ENCODE peak calls at places on chromosome 10, in eight cellular contexts. R is A549; C is mesendoderm; Y is tibial nerve; V is lung; Z is ascending aorta; Q is naive thymus-derived CD4-positive, alpha-beta T cell; A is GM23248. I is an unnamed sample. For H3K4me1, the result is how much of the 10 kb centered on the place peaks cover.

GRCh38 chr10:60298408-60299389 is 91.0 kb downstream of the ANK3 start:
- DNase-seq in C (no peak), A (no peak), V (no peak), Z (no peak), Q (no peak), R (no peak), Y (no peak), I (no peak)

GRCh38 chr10:83666762-83667161 is 472.5 kb upstream of the GHITM start:
- DNase-seq in Q (no peak), Z (no peak), A (no peak), C (no peak), Y (no peak), R (no peak), V (no peak), I (no peak)

GRCh38 chr10:127243490-127244272 is 47.3 kb upstream of the INSYN2A start:
- DNase-seq in V (no peak), R (peak), A (peak), C (peak), Z (no peak), Q (no peak), Y (no peak), I (no peak)

GRCh38 chr10:103895458-103896186 is 22.4 kb downstream of the STN1 start:
- DNase-seq in V (no peak), Q (no peak), R (peak), A (peak), C (no peak), Z (peak), Y (no peak), I (no peak)

GRCh38 chr10:71836594-71836970 is 14.5 kb downstream of the PSAP start:
- DNase-seq in Y (no peak), C (no peak), R (no peak), V (no peak), Q (no peak), A (no peak), Z (no peak), I (no peak)

GRCh38 chr10:110566472-110567200 is 859 bp upstream of the SMC3 start:
- DNase-seq in Z (no peak), R (no peak), C (peak), A (peak), V (no peak), Y (no peak), Q (no peak), I (no peak)

GRCh38 chr10:129853236-129853946 is 110.7 kb downstream of the EBF3 start:
- DNase-seq in Q (no peak), R (peak), Z (no peak), V (no peak), Y (no peak), A (peak), C (peak), I (no peak)

GRCh38 chr10:84540022-84540616 is 211.7 kb downstream of the CCSER2 start:
- DNase-seq in R (peak), V (no peak), Q (no peak), A (peak), C (peak), Y (no peak), Z (no peak), I (no peak)

GRCh38 chr10:4781955-4782354 is 44.1 kb upstream of the AKR1E2 start:
- DNase-seq in A (no peak), R (no peak), C (no peak), Q (no peak), Z (no peak), Y (no peak), V (no peak), I (no peak)

GRCh38 chr10:118241229-118242137 is 100.6 kb downstream of the FAM204A start:
- DNase-seq in Z (peak), A (peak), Y (peak), Q (peak), V (peak), C (peak), R (peak), I (peak)

GRCh38 chr10:80966326-80966986 is 428.8 kb downstream of the SH2D4B start:
- DNase-seq in R (no peak), Q (no peak), V (no peak), A (no peak), Z (no peak), C (peak), Y (no peak), I (no peak)

GRCh38 chr10:132704008-132704814 is 81.7 kb downstream of the NKX6-2 start:
- DNase-seq in C (no peak), Y (no peak), Z (peak), Q (no peak), V (no peak), R (no peak), A (no peak), I (no peak)

GRCh38 chr10:119526149-119526548 is 16.4 kb downstream of the RGS10 start:
- DNase-seq in Q (no peak), R (no peak), V (no peak), Z (no peak), A (no peak), Y (no peak), C (no peak), I (no peak)
- H3K27ac ChIP-seq in Q (peak), R (no peak), V (no peak), Z (no peak), A (no peak), Y (no peak), C (no peak), I (no peak)

GRCh38 chr10:122051609-122052385 is 62.8 kb downstream of the TACC2 start:
- DNase-seq in C (peak), Y (peak), A (peak), Q (no peak), Z (peak), R (peak), V (peak), I (no peak)

GRCh38 chr10:122055252-122055651 is 66.3 kb downstream of the TACC2 start:
- DNase-seq in A (no peak), V (no peak), Q (no peak), R (no peak), Y (no peak), Z (no peak), C (no peak), I (no peak)

GRCh38 chr10:122052702-122053101 is 63.7 kb downstream of the TACC2 start:
- DNase-seq in Z (no peak), V (no peak), Y (no peak), A (peak), Q (no peak), R (no peak), C (no peak), I (no peak)

GRCh38 chr10:122054046-122055025 is 65.4 kb downstream of the TACC2 start:
- DNase-seq in C (peak), Q (no peak), Y (peak), Z (peak), V (peak), R (peak), A (peak), I (no peak)

DNA sequence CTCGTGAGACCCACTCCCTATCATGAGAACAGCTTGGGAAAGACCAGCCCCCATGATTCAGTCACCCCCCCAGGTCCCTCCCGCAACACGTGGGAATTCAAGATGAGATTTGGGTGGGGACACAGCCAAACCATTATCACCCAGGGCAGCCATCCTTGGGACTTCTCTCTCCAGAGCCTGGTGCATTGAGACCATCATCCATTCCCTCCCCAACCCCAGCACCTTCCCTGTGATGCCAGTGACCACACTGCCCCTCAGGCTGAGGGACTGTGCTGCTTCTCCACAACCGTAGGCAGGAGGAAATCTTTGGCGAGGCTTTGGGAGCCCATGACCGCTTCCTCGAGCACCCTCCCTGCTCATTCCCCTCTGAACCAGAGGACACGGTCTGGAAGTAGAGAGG is 64.4 kb downstream of the TACC2 start:
- DNase-seq in R (no peak), Y (no peak), Z (no peak), Q (no peak), C (no peak), A (no peak), V (no peak), I (no peak)
- H3K4me1 ChIP-seq in R (under half), Y (under half), Z (under half), Q (under half), C (under half), A (under half), V (under half), I (under half)

GRCh38 chr10:3074145-3074665 is 6.9 kb downstream of the PFKP start:
- DNase-seq in Q (no peak), R (no peak), Y (no peak), C (no peak), V (no peak), A (no peak), Z (no peak), I (no peak)
- H3K4me3 ChIP-seq in Q (no peak), R (no peak), Y (no peak), C (no peak), V (no peak), A (no peak), Z (no peak), I (no peak)

GRCh38 chr10:29948971-29949370 is 110.4 kb downstream of the JCAD start:
- DNase-seq in Z (peak), A (peak), C (no peak), Y (no peak), R (no peak), Q (no peak), V (no peak), I (no peak)

GRCh38 chr10:29947701-29948060 is 111.7 kb downstream of the JCAD start:
- DNase-seq in Z (peak), C (peak), V (no peak), R (no peak), A (no peak), Q (no peak), Y (no peak), I (no peak)

GRCh38 chr10:29951441-29951931 is 107.9 kb downstream of the JCAD start:
- DNase-seq in Q (no peak), A (no peak), C (no peak), Y (no peak), R (no peak), V (no peak), Z (peak), I (no peak)

GRCh38 chr10:29950391-29950790 is 109.0 kb downstream of the JCAD start:
- DNase-seq in Z (peak), Q (no peak), R (no peak), C (no peak), Y (no peak), V (no peak), A (no peak), I (no peak)

DNA sequence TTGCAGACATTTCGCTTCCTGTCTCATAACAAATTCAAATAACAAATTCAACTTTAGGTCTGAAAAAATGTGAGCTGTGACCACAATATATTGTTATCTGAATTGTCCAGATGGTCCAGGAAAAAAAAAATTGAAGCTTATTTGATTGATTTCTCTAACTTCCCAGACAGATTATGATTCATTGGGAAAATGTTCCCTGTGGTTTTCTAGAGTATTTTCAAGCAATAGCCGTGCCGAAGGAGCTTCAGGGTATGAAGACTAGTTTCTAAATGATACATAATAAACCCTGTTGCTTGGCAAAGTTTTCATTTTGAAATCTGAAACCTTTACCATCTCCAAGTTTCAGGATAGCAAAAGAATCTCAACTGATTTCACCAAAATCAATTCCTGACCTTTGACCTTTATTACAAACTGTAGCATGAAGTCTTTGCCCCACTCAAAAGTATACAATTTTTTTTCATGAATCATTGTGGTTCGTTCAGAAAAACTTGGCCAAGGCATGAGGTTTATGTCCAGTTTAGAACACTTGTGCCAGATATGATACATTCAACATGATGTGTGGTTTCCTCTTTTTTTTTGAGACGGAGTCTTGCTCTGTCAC is 109.9 kb downstream of the JCAD start:
- DNase-seq in A (peak), C (no peak), Q (no peak), R (peak), Y (no peak), Z (peak), V (no peak), I (no peak)
- H3K27ac ChIP-seq in A (peak), C (no peak), Q (no peak), R (peak), Y (no peak), Z (peak), V (peak), I (peak)

DNA sequence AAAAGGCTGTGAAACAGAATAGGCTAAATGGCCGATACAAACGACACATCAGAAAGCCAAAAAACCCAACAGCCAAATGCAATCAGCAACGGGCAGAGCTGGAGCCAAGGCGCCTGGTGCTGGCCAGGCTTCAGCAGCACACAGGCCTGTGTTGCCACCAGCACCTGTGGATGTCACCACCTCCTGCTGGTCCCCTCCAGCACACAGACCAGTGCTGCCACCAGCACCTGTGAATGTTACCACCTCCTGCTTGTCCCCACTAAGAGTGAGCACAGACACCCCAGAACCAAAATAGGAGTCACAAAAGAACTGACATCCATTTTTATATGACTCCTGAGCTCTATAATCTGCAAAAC is 42.1 kb downstream of the SORBS1 start:
- DNase-seq in A (no peak), Q (no peak), Y (no peak), Z (no peak), C (no peak), R (no peak), V (no peak), I (no peak)
- H3K4me1 ChIP-seq in A (under half), Q (under half), Y (under half), Z (half or more), C (under half), R (under half), V (under half), I (half or more)

DNA sequence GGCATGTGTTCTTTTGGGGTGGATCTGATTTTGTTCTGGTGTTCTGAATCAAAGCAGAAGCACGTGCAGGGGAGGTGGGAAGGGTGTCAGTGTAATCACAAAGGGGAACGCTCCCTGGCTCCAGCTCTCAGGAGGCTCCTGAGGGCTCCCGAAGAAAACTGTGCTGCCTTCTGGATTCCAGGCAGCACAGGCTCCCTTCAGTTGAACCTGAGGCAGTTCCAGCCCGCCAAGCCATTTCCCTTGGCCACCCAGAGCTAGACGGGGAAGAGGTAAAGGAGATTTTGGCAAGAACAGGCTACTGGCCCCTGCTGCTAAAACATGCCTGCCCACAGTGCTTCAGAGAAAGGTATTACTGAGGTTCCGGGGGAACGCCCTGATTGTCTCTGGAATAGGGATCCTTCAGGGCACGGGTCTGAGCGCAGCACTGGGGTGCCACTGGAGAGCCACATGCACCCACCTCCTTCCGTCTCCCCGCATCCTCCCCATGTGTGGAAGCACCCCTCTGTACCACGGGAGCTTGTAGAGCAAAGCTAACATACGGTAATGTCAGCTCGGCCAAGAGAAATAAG is 247.3 kb downstream of the BAMBI start:
- DNase-seq in A (no peak), C (no peak), Q (no peak), V (no peak), Y (no peak), R (no peak), Z (no peak), I (no peak)
- H3K4me3 ChIP-seq in A (no peak), C (no peak), Q (no peak), V (no peak), Y (no peak), R (no peak), Z (no peak), I (peak)

GRCh38 chr10:51888263-51888662 is 188.9 kb upstream of the CSTF2T start:
- DNase-seq in A (peak), C (no peak), R (no peak), Y (no peak), V (no peak), Q (no peak), Z (no peak), I (no peak)

GRCh38 chr10:51881213-51881612 is 181.8 kb upstream of the CSTF2T start:
- DNase-seq in A (no peak), Z (no peak), C (no peak), Y (no peak), Q (no peak), V (no peak), R (no peak), I (no peak)

GRCh38 chr10:51892313-51892712 is 192.9 kb upstream of the CSTF2T start:
- DNase-seq in Z (no peak), V (no peak), A (no peak), C (no peak), R (no peak), Q (no peak), Y (no peak), I (no peak)

DNA sequence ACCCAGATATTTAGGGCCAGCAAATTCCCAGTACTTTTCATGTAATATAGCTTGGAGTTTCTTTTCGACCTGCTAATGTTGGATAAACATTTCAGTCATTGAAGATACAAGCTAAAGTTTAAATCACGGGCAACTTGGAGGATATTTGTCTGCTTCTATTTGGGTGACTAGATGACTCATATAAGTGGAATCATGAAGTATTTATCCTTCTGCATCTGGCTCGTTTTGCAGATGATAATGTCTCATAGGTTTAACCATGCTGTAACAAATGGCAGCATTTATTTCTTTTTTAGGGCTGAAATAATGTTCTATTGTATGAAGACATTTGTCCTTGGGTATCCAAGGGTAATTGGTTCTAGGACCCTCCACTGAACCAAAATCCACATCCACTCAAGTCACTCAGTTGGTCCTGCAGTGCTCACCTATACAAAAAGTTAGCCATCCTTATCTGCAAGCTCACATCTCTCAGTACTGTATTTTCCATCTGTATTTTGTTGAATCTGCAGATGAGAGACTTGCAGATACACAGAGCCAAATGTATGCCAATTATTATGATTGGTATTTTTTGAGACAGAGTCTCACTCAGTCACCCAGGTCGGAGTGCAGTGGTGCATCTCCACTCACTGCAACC is 187.2 kb upstream of the CSTF2T start:
- DNase-seq in V (no peak), Y (no peak), Z (no peak), R (no peak), Q (no peak), C (no peak), A (peak), I (no peak)
- H3K27ac ChIP-seq in V (no peak), Y (no peak), Z (peak), R (no peak), Q (no peak), C (no peak), A (peak), I (peak)

GRCh38 chr10:12350167-12350872 is 973 bp downstream of the CAMK1D start:
- DNase-seq in Y (no peak), R (peak), V (peak), Z (peak), A (peak), C (peak), Q (peak), I (no peak)

GRCh38 chr10:12349628-12350166 is 350 bp downstream of the CAMK1D start:
- DNase-seq in V (no peak), Z (no peak), R (no peak), Q (no peak), Y (no peak), C (no peak), A (no peak), I (no peak)

GRCh38 chr10:12346707-12347106 is 2.6 kb upstream of the CAMK1D start:
- DNase-seq in A (no peak), V (no peak), R (no peak), C (no peak), Z (no peak), Q (no peak), Y (no peak), I (no peak)

GRCh38 chr10:12348870-12349627 is at the start of gene CAMK1D:
- DNase-seq in R (peak), Q (peak), Y (peak), V (peak), A (peak), Z (peak), C (peak), I (peak)

DNA sequence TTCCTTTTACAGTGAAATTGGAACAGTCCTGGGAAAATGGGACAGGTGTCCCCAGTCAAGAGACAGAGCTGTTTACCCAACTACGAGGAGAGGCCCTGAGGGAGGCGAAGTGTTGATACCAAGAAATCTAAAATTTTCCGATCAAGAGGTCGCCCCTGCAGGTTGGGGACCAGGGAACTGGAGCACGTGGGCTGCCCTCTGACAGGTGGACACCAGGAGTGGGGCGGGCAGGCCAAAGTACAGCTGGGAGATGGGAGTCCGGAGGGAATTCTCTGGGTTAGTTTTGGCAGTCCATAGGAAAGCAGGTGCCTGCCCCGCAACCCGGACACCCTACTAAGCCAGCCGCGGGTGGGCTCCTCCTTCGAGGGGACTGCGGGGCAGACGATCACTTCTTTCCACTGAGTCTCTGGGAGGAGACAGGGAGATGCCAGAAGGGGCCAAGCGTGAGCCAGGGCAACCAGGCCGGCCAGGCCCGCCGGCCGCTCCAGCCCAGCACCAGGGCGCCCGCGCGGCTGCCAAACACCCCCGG is 942 bp upstream of the CAMK1D start:
- DNase-seq in Y (no peak), A (no peak), V (no peak), Z (no peak), Q (peak), C (no peak), R (no peak), I (no peak)
- H3K4me1 ChIP-seq in Y (under half), A (under half), V (under half), Z (under half), Q (under half), C (under half), R (under half), I (under half)

GRCh38 chr10:68327889-68328786 is 3.7 kb upstream of the HNRNPH3 start:
- DNase-seq in Q (no peak), V (no peak), R (peak), Y (peak), Z (no peak), C (peak), A (peak), I (no peak)
- H3K4me3 ChIP-seq in Q (no peak), V (no peak), R (peak), Y (peak), Z (peak), C (no peak), A (peak), I (peak)

DNA sequence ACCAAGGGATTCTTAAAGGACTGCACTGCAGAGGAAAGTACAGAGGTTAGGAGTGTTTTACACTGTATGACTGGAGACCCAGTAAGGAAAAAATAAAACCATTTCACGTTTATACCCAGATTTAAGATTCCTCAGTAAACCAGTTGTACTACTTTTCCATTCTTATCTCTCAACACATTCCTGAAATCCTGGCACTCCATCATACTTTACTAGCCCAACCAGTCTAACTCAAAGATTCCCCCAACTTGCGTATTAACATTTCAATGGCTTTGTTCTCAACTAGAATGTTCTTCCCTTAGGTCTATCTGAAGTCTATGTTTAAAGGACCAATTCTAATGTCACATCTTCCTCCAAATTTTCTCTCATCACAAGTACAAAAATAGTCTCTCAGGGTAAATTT is 8.0 kb downstream of the CCDC186 start:
- DNase-seq in R (no peak), Z (no peak), Q (no peak), A (no peak), V (no peak), Y (no peak), C (peak), I (no peak)
- H3K27ac ChIP-seq in R (no peak), Z (no peak), Q (no peak), A (no peak), V (no peak), Y (no peak), C (no peak), I (no peak)

I was measured in thoracic aorta.